ENCODE peak calls at places on chromosomes 1 and 21, in six cellular contexts. One of them, this sample, is unnamed. For H3K4me1, the result is how much of the 10 kb centered on the place peaks cover.

GRCh38 chr1:30353637-30354036 is 369.7 kb downstream of the MATN1 start:
- DNase-seq in HCT116: no peak
- DNase-seq in stomach: no peak
- DNase-seq in OCI-LY7: no peak
- DNase-seq in right atrium auricular region: no peak
- DNase-seq in mesendoderm: peak
- DNase-seq in this sample: no peak

GRCh38 chr1:151326619-151327222 is 495 bp downstream of the PI4KB start:
- DNase-seq in OCI-LY7: peak
- DNase-seq in stomach: peak
- DNase-seq in HCT116: no peak
- DNase-seq in mesendoderm: peak
- DNase-seq in right atrium auricular region: peak
- DNase-seq in this sample: peak

GRCh38 chr1:21942464-21942863 is 5.4 kb upstream of the HSPG2 start:
- DNase-seq in HCT116: no peak
- DNase-seq in mesendoderm: no peak
- DNase-seq in stomach: no peak
- DNase-seq in right atrium auricular region: no peak
- DNase-seq in OCI-LY7: no peak
- DNase-seq in this sample: peak

GRCh38 chr1:156075775-156076204 is 6.5 kb downstream of the MEX3A start:
- DNase-seq in right atrium auricular region: no peak
- DNase-seq in stomach: no peak
- DNase-seq in mesendoderm: no peak
- DNase-seq in HCT116: no peak
- DNase-seq in OCI-LY7: no peak
- DNase-seq in this sample: no peak

GRCh38 chr1:30445449-30445848 is 277.9 kb downstream of the MATN1 start:
- DNase-seq in right atrium auricular region: peak
- DNase-seq in mesendoderm: no peak
- DNase-seq in HCT116: no peak
- DNase-seq in stomach: no peak
- DNase-seq in OCI-LY7: no peak
- DNase-seq in this sample: no peak

GRCh38 chr1:20854529-20854928 is 67.4 kb upstream of the HP1BP3 start:
- DNase-seq in right atrium auricular region: no peak
- DNase-seq in OCI-LY7: no peak
- DNase-seq in mesendoderm: no peak
- DNase-seq in stomach: no peak
- DNase-seq in HCT116: no peak
- DNase-seq in this sample: no peak

GRCh38 chr1:247358920-247359319 is 27.3 kb upstream of the ZNF496 start:
- DNase-seq in HCT116: no peak
- DNase-seq in OCI-LY7: no peak
- DNase-seq in stomach: no peak
- DNase-seq in right atrium auricular region: peak
- DNase-seq in mesendoderm: no peak
- DNase-seq in this sample: no peak

GRCh38 chr1:160205974-160206369 is 788 bp downstream of the PEA15 start:
- DNase-seq in HCT116: peak
- DNase-seq in mesendoderm: no peak
- DNase-seq in right atrium auricular region: peak
- DNase-seq in stomach: no peak
- DNase-seq in OCI-LY7: peak
- DNase-seq in this sample: peak

GRCh38 chr21:42621166-42621827 is 32.1 kb upstream of the PDE9A start:
- DNase-seq in OCI-LY7: no peak
- DNase-seq in stomach: no peak
- DNase-seq in HCT116: no peak
- DNase-seq in mesendoderm: no peak
- DNase-seq in right atrium auricular region: no peak
- DNase-seq in this sample: no peak

GRCh38 chr21:45818904-45819285 is 162.7 kb upstream of the COL6A1 start:
- DNase-seq in right atrium auricular region: peak
- DNase-seq in HCT116: no peak
- DNase-seq in OCI-LY7: no peak
- DNase-seq in stomach: no peak
- DNase-seq in mesendoderm: no peak
- DNase-seq in this sample: no peak

GRCh38 chr1:98277111-98277510 is 356.3 kb upstream of the DPYD start:
- DNase-seq in stomach: no peak
- DNase-seq in right atrium auricular region: no peak
- DNase-seq in HCT116: no peak
- DNase-seq in OCI-LY7: no peak
- DNase-seq in mesendoderm: peak
- DNase-seq in this sample: no peak

GRCh38 chr1:42168798-42169197 is 4.3 kb upstream of the GUCA2A start:
- DNase-seq in stomach: no peak
- DNase-seq in right atrium auricular region: no peak
- DNase-seq in mesendoderm: no peak
- DNase-seq in HCT116: no peak
- DNase-seq in OCI-LY7: no peak
- DNase-seq in this sample: no peak

GRCh38 chr1:65525297-65526048 is 105.0 kb downstream of the LEPR start:
- DNase-seq in stomach: peak
- DNase-seq in mesendoderm: no peak
- DNase-seq in right atrium auricular region: no peak
- DNase-seq in HCT116: no peak
- DNase-seq in OCI-LY7: no peak
- DNase-seq in this sample: peak

GRCh38 chr1:65527211-65527610 is 106.7 kb downstream of the LEPR start:
- DNase-seq in right atrium auricular region: no peak
- DNase-seq in mesendoderm: no peak
- DNase-seq in stomach: no peak
- DNase-seq in OCI-LY7: no peak
- DNase-seq in HCT116: no peak
- DNase-seq in this sample: no peak

GRCh38 chr1:65527672-65528071 is 107.2 kb downstream of the LEPR start:
- DNase-seq in OCI-LY7: no peak
- DNase-seq in mesendoderm: no peak
- DNase-seq in HCT116: no peak
- DNase-seq in right atrium auricular region: no peak
- DNase-seq in stomach: no peak
- DNase-seq in this sample: no peak

GRCh38 chr1:65524931-65525296 is 104.4 kb downstream of the LEPR start:
- DNase-seq in HCT116: no peak
- DNase-seq in OCI-LY7: no peak
- DNase-seq in stomach: no peak
- DNase-seq in mesendoderm: no peak
- DNase-seq in right atrium auricular region: no peak
- DNase-seq in this sample: no peak

GRCh38 chr1:65526049-65526556 is 105.6 kb downstream of the LEPR start:
- DNase-seq in mesendoderm: no peak
- DNase-seq in stomach: no peak
- DNase-seq in HCT116: no peak
- DNase-seq in OCI-LY7: no peak
- DNase-seq in right atrium auricular region: no peak
- DNase-seq in this sample: no peak
- H3K4me3 ChIP-seq in mesendoderm: no peak
- H3K4me3 ChIP-seq in stomach: peak
- H3K4me3 ChIP-seq in HCT116: no peak
- H3K4me3 ChIP-seq in OCI-LY7: no peak
- H3K4me3 ChIP-seq in right atrium auricular region: peak
- H3K4me3 ChIP-seq in this sample: no peak

GRCh38 chr1:234532511-234532922 is 53.5 kb upstream of the TARBP1 start:
- DNase-seq in right atrium auricular region: peak
- DNase-seq in mesendoderm: no peak
- DNase-seq in HCT116: no peak
- DNase-seq in OCI-LY7: no peak
- DNase-seq in stomach: peak
- DNase-seq in this sample: no peak

GRCh38 chr1:234533034-234533571 is 54.1 kb upstream of the TARBP1 start:
- DNase-seq in mesendoderm: no peak
- DNase-seq in HCT116: no peak
- DNase-seq in right atrium auricular region: peak
- DNase-seq in OCI-LY7: no peak
- DNase-seq in stomach: no peak
- DNase-seq in this sample: no peak

GRCh38 chr1:234530641-234531040 is 51.7 kb upstream of the TARBP1 start:
- DNase-seq in mesendoderm: no peak
- DNase-seq in stomach: no peak
- DNase-seq in OCI-LY7: no peak
- DNase-seq in HCT116: no peak
- DNase-seq in right atrium auricular region: no peak
- DNase-seq in this sample: no peak

GRCh38 chr1:234529661-234530237 is 50.8 kb upstream of the TARBP1 start:
- DNase-seq in OCI-LY7: no peak
- DNase-seq in stomach: no peak
- DNase-seq in right atrium auricular region: no peak
- DNase-seq in mesendoderm: no peak
- DNase-seq in HCT116: no peak
- DNase-seq in this sample: no peak

GRCh38 chr1:234531181-234532132 is 52.5 kb upstream of the TARBP1 start:
- DNase-seq in OCI-LY7: no peak
- DNase-seq in right atrium auricular region: peak
- DNase-seq in HCT116: no peak
- DNase-seq in stomach: peak
- DNase-seq in mesendoderm: peak
- DNase-seq in this sample: peak
- H3K4me1 ChIP-seq in OCI-LY7: under half
- H3K4me1 ChIP-seq in right atrium auricular region: under half
- H3K4me1 ChIP-seq in HCT116: under half
- H3K4me1 ChIP-seq in stomach: half or more
- H3K4me1 ChIP-seq in mesendoderm: under half
- H3K4me1 ChIP-seq in this sample: under half

GRCh38 chr1:116503535-116504307 is 67.1 kb downstream of the CD58 start:
- DNase-seq in stomach: no peak
- DNase-seq in OCI-LY7: no peak
- DNase-seq in mesendoderm: no peak
- DNase-seq in right atrium auricular region: no peak
- DNase-seq in HCT116: no peak
- DNase-seq in this sample: no peak
- H3K4me3 ChIP-seq in stomach: no peak
- H3K4me3 ChIP-seq in OCI-LY7: no peak
- H3K4me3 ChIP-seq in mesendoderm: no peak
- H3K4me3 ChIP-seq in right atrium auricular region: no peak
- H3K4me3 ChIP-seq in HCT116: no peak
- H3K4me3 ChIP-seq in this sample: no peak

GRCh38 chr1:181038399-181038873 is 4.7 kb downstream of the MR1 start:
- DNase-seq in right atrium auricular region: no peak
- DNase-seq in mesendoderm: peak
- DNase-seq in stomach: peak
- DNase-seq in OCI-LY7: peak
- DNase-seq in HCT116: peak
- DNase-seq in this sample: peak
- H3K4me1 ChIP-seq in right atrium auricular region: under half
- H3K4me1 ChIP-seq in mesendoderm: under half
- H3K4me1 ChIP-seq in stomach: half or more
- H3K4me1 ChIP-seq in OCI-LY7: under half
- H3K4me1 ChIP-seq in HCT116: under half
- H3K4me1 ChIP-seq in this sample: under half

GRCh38 chr1:53420331-53420730 is 38.9 kb upstream of the DMRTB1 start:
- DNase-seq in right atrium auricular region: no peak
- DNase-seq in mesendoderm: no peak
- DNase-seq in HCT116: no peak
- DNase-seq in stomach: no peak
- DNase-seq in OCI-LY7: no peak
- DNase-seq in this sample: no peak
- H3K4me3 ChIP-seq in right atrium auricular region: no peak
- H3K4me3 ChIP-seq in mesendoderm: no peak
- H3K4me3 ChIP-seq in HCT116: no peak
- H3K4me3 ChIP-seq in stomach: no peak
- H3K4me3 ChIP-seq in OCI-LY7: no peak
- H3K4me3 ChIP-seq in this sample: no peak

GRCh38 chr1:205284420-205285144 is 37.0 kb downstream of the NUAK2 start:
- DNase-seq in right atrium auricular region: peak
- DNase-seq in stomach: peak
- DNase-seq in HCT116: peak
- DNase-seq in OCI-LY7: peak
- DNase-seq in mesendoderm: peak
- DNase-seq in this sample: peak
- H3K4me1 ChIP-seq in right atrium auricular region: under half
- H3K4me1 ChIP-seq in stomach: under half
- H3K4me1 ChIP-seq in HCT116: half or more
- H3K4me1 ChIP-seq in OCI-LY7: half or more
- H3K4me1 ChIP-seq in mesendoderm: under half
- H3K4me1 ChIP-seq in this sample: under half

DNA sequence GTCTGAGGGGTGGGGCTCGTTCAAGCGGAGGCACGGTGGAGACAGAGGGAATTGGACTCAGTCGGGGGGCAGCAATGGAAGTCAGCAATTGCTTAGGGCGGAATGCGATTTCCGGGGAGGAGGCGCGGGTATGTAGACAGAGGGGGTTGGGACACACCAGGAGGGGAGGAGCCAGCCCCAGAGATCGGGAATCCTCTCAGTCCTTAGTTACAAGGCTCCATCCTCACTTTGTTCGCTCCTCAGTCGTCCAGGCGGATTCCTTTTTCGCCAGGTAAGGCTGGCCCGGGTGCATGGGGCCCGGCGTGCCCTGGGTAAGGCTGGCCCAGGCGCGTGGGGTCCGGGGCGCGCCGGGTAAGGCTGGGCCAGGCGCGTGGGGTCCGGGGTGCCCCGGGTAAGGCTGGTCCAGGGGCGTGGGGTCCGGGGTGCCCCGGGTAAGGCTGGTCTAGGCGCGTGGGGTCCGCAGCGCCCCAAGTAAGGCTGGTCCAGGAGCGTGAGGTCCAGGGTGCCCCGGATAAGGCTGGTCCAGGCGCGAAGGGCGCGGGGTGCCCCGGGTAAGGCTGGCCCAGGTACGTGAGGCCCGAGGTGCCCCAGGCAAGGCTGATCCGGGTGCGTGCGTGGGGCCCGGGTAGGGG is at the start of gene L1TD1:
- DNase-seq in mesendoderm: peak
- DNase-seq in OCI-LY7: no peak
- DNase-seq in right atrium auricular region: no peak
- DNase-seq in HCT116: no peak
- DNase-seq in stomach: no peak
- DNase-seq in this sample: peak
- H3K4me3 ChIP-seq in mesendoderm: peak
- H3K4me3 ChIP-seq in OCI-LY7: no peak
- H3K4me3 ChIP-seq in right atrium auricular region: no peak
- H3K4me3 ChIP-seq in HCT116: no peak
- H3K4me3 ChIP-seq in stomach: peak
- H3K4me3 ChIP-seq in this sample: no peak

GRCh38 chr1:1083181-1084027 is 9.3 kb upstream of the RNF223 start:
- DNase-seq in stomach: peak
- DNase-seq in mesendoderm: no peak
- DNase-seq in HCT116: no peak
- DNase-seq in OCI-LY7: no peak
- DNase-seq in right atrium auricular region: no peak
- DNase-seq in this sample: peak

GRCh38 chr1:1084372-1085170 is 10.5 kb upstream of the RNF223 start:
- DNase-seq in right atrium auricular region: no peak
- DNase-seq in HCT116: no peak
- DNase-seq in mesendoderm: no peak
- DNase-seq in OCI-LY7: no peak
- DNase-seq in stomach: peak
- DNase-seq in this sample: peak

GRCh38 chr1:1082239-1083180 is 8.4 kb upstream of the RNF223 start:
- DNase-seq in right atrium auricular region: no peak
- DNase-seq in OCI-LY7: no peak
- DNase-seq in HCT116: no peak
- DNase-seq in mesendoderm: no peak
- DNase-seq in stomach: peak
- DNase-seq in this sample: peak

GRCh38 chr1:1085171-1085841 is 11.2 kb upstream of the RNF223 start:
- DNase-seq in HCT116: no peak
- DNase-seq in OCI-LY7: no peak
- DNase-seq in stomach: peak
- DNase-seq in right atrium auricular region: no peak
- DNase-seq in mesendoderm: no peak
- DNase-seq in this sample: peak

GRCh38 chr1:1084028-1084371 is 9.9 kb upstream of the RNF223 start:
- DNase-seq in stomach: no peak
- DNase-seq in right atrium auricular region: no peak
- DNase-seq in HCT116: no peak
- DNase-seq in OCI-LY7: no peak
- DNase-seq in mesendoderm: no peak
- DNase-seq in this sample: no peak
- H3K4me1 ChIP-seq in stomach: under half
- H3K4me1 ChIP-seq in right atrium auricular region: under half
- H3K4me1 ChIP-seq in HCT116: under half
- H3K4me1 ChIP-seq in OCI-LY7: under half
- H3K4me1 ChIP-seq in mesendoderm: under half
- H3K4me1 ChIP-seq in this sample: under half